ENCODE peak calls at places on chromosomes 1 and 21, in six cellular contexts. Y is progenitor cell of endocrine pancreas, B is astrocyte, Q is H9, E is adrenal gland, K is colonic mucosa. P is an unnamed sample.

GRCh38 chr1:1425753-1426495 is 4.8 kb upstream of the ANKRD65 start:
- DNase-seq in Y (no peak), B (no peak), Q (peak), E (no peak), K (no peak), P (peak)

GRCh38 chr1:2098301-2098698 is 48.1 kb downstream of the PRKCZ start:
- DNase-seq in Y (no peak), B (no peak), Q (no peak), E (no peak), K (no peak), P (no peak)

GRCh38 chr1:228021526-228022030 is 14.8 kb downstream of the WNT3A start:
- DNase-seq in Y (no peak), B (no peak), Q (peak), E (no peak), K (no peak), P (peak)

GRCh38 chr21:15293251-15293650 is 228.5 kb upstream of the NRIP1 start:
- DNase-seq in Y (no peak), B (peak), Q (no peak), E (no peak), K (no peak), P (no peak)

GRCh38 chr1:76073471-76073870 is 1.1 kb upstream of the ST6GALNAC3 start:
- DNase-seq in Y (no peak), B (peak), Q (no peak), E (no peak), K (no peak), P (no peak)

GRCh38 chr1:8338526-8339202 is 20.8 kb downstream of the SLC45A1 start:
- DNase-seq in Y (no peak), B (no peak), Q (no peak), E (no peak), K (no peak), P (no peak)

GRCh38 chr1:226981386-226981817 is 41.3 kb downstream of the COQ8A start:
- DNase-seq in Y (no peak), B (no peak), Q (no peak), E (peak), K (no peak), P (no peak)

GRCh38 chr1:180311011-180311730 is 81.1 kb downstream of the LHX4 start:
- DNase-seq in Y (no peak), B (peak), Q (no peak), E (no peak), K (no peak), P (no peak)

GRCh38 chr1:81254068-81254467 is 546.7 kb upstream of the ADGRL2 start:
- DNase-seq in Y (no peak), B (no peak), Q (no peak), E (no peak), K (no peak), P (no peak)

GRCh38 chr1:178353524-178353923 is 143.2 kb downstream of the CLEC20A start:
- DNase-seq in Y (no peak), B (no peak), Q (no peak), E (no peak), K (no peak), P (no peak)

GRCh38 chr1:5745776-5746610 is 246.2 kb downstream of the NPHP4 start:
- DNase-seq in Y (peak), B (peak), Q (peak), E (peak), K (peak), P (peak)

GRCh38 chr1:36344395-36344680 is 20.9 kb upstream of the EVA1B start:
- DNase-seq in Y (no peak), B (no peak), Q (no peak), E (no peak), K (no peak), P (no peak)

GRCh38 chr1:65832296-65832695 is 39.6 kb downstream of the PDE4B start:
- DNase-seq in Y (no peak), B (peak), Q (no peak), E (no peak), K (no peak), P (no peak)

GRCh38 chr1:159188375-159188788 is 16.3 kb upstream of the ACKR1 start:
- DNase-seq in Y (peak), B (peak), Q (peak), E (peak), K (peak), P (no peak)

GRCh38 chr1:233613252-233614172 is at the start of gene KCNK1:
- DNase-seq in Y (peak), B (peak), Q (peak), E (peak), K (peak), P (peak)

GRCh38 chr1:31802190-31803150 is 13.4 kb downstream of the SPOCD1 start:
- DNase-seq in Y (no peak), B (no peak), Q (no peak), E (no peak), K (no peak), P (no peak)

P was measured in D341Med.